ENCODE peak calls at places on chromosomes 7 and 10, in seven cellular contexts. One of them, this sample, is unnamed.
A peak's percentile ranks its signal among the peaks of the same experiment; 100 is the strongest.

GRCh38 chr10:36171546-36171945 is 529.5 kb upstream of the FZD8 start:
- DNase-seq in COR-L47: no peak
- DNase-seq in ovary: no peak
- DNase-seq in stimulated activated CD4-positive, alpha-beta T cell treated with anti-CD3 and anti-CD28 coated beads, Interleukin-4, amount 100 ng/mL, for 48 hours: no peak
- DNase-seq in NCI-H1092: no peak
- DNase-seq in CD8-positive, alpha-beta T cell: no peak
- DNase-seq in effector memory CD8-positive, alpha-beta T cell: no peak
- DNase-seq in this sample: no peak

GRCh38 chr7:112792431-112792830 is 2.2 kb upstream of the TMEM168 start:
- DNase-seq in COR-L47: no peak
- DNase-seq in CD8-positive, alpha-beta T cell: no peak
- DNase-seq in stimulated activated CD4-positive, alpha-beta T cell treated with anti-CD3 and anti-CD28 coated beads, Interleukin-4, amount 100 ng/mL, for 48 hours: no peak
- DNase-seq in NCI-H1092: no peak
- DNase-seq in ovary: no peak
- DNase-seq in effector memory CD8-positive, alpha-beta T cell: no peak
- DNase-seq in this sample: no peak

GRCh38 chr7:1897861-1898627 is 228.0 kb downstream of the ELFN1 start:
- DNase-seq in effector memory CD8-positive, alpha-beta T cell: no peak
- DNase-seq in NCI-H1092: no peak
- DNase-seq in ovary: no peak
- DNase-seq in CD8-positive, alpha-beta T cell: no peak
- DNase-seq in COR-L47: no peak
- DNase-seq in stimulated activated CD4-positive, alpha-beta T cell treated with anti-CD3 and anti-CD28 coated beads, Interleukin-4, amount 100 ng/mL, for 48 hours: no peak
- DNase-seq in this sample: no peak

GRCh38 chr10:1120761-1121160 is 64.6 kb downstream of the WDR37 start:
- DNase-seq in stimulated activated CD4-positive, alpha-beta T cell treated with anti-CD3 and anti-CD28 coated beads, Interleukin-4, amount 100 ng/mL, for 48 hours: no peak
- DNase-seq in ovary: no peak
- DNase-seq in COR-L47: no peak
- DNase-seq in NCI-H1092: no peak
- DNase-seq in CD8-positive, alpha-beta T cell: no peak
- DNase-seq in effector memory CD8-positive, alpha-beta T cell: no peak
- DNase-seq in this sample: no peak

GRCh38 chr7:142511801-142512200 is 237.5 kb upstream of the PRSS1 start:
- DNase-seq in NCI-H1092: no peak
- DNase-seq in CD8-positive, alpha-beta T cell: no peak
- DNase-seq in COR-L47: no peak
- DNase-seq in effector memory CD8-positive, alpha-beta T cell: no peak
- DNase-seq in stimulated activated CD4-positive, alpha-beta T cell treated with anti-CD3 and anti-CD28 coated beads, Interleukin-4, amount 100 ng/mL, for 48 hours: no peak
- DNase-seq in ovary: no peak
- DNase-seq in this sample: no peak

GRCh38 chr7:41190615-41191014 is 512.3 kb downstream of the INHBA start:
- DNase-seq in stimulated activated CD4-positive, alpha-beta T cell treated with anti-CD3 and anti-CD28 coated beads, Interleukin-4, amount 100 ng/mL, for 48 hours: no peak
- DNase-seq in ovary: no peak
- DNase-seq in CD8-positive, alpha-beta T cell: no peak
- DNase-seq in NCI-H1092: no peak
- DNase-seq in COR-L47: no peak
- DNase-seq in effector memory CD8-positive, alpha-beta T cell: no peak
- DNase-seq in this sample: no peak

GRCh38 chr10:78893217-78893616 is 175.5 kb upstream of the ZMIZ1 start:
- DNase-seq in ovary: no peak
- DNase-seq in stimulated activated CD4-positive, alpha-beta T cell treated with anti-CD3 and anti-CD28 coated beads, Interleukin-4, amount 100 ng/mL, for 48 hours: no peak
- DNase-seq in COR-L47: no peak
- DNase-seq in CD8-positive, alpha-beta T cell: no peak
- DNase-seq in effector memory CD8-positive, alpha-beta T cell: no peak
- DNase-seq in NCI-H1092: no peak
- DNase-seq in this sample: no peak

GRCh38 chr10:5776150-5776880 is 36.9 kb downstream of the GDI2 start:
- DNase-seq in COR-L47: no peak
- DNase-seq in NCI-H1092: no peak
- DNase-seq in CD8-positive, alpha-beta T cell: no peak
- DNase-seq in effector memory CD8-positive, alpha-beta T cell: no peak
- DNase-seq in stimulated activated CD4-positive, alpha-beta T cell treated with anti-CD3 and anti-CD28 coated beads, Interleukin-4, amount 100 ng/mL, for 48 hours: no peak
- DNase-seq in ovary: no peak
- DNase-seq in this sample: no peak

GRCh38 chr7:105940111-105940510 is 23.0 kb upstream of the CDHR3 start:
- DNase-seq in stimulated activated CD4-positive, alpha-beta T cell treated with anti-CD3 and anti-CD28 coated beads, Interleukin-4, amount 100 ng/mL, for 48 hours: no peak
- DNase-seq in NCI-H1092: peak; percentile 26
- DNase-seq in ovary: no peak
- DNase-seq in effector memory CD8-positive, alpha-beta T cell: no peak
- DNase-seq in COR-L47: peak; percentile 35
- DNase-seq in CD8-positive, alpha-beta T cell: no peak
- DNase-seq in this sample: no peak

GRCh38 chr10:70660722-70661121 is 11.6 kb upstream of the ADAMTS14 start:
- DNase-seq in COR-L47: no peak
- DNase-seq in effector memory CD8-positive, alpha-beta T cell: no peak
- DNase-seq in CD8-positive, alpha-beta T cell: no peak
- DNase-seq in ovary: no peak
- DNase-seq in stimulated activated CD4-positive, alpha-beta T cell treated with anti-CD3 and anti-CD28 coated beads, Interleukin-4, amount 100 ng/mL, for 48 hours: no peak
- DNase-seq in NCI-H1092: no peak
- DNase-seq in this sample: no peak

GRCh38 chr10:73967544-73967943 is 30.4 kb upstream of the VCL start:
- DNase-seq in CD8-positive, alpha-beta T cell: no peak
- DNase-seq in COR-L47: no peak
- DNase-seq in ovary: no peak
- DNase-seq in effector memory CD8-positive, alpha-beta T cell: no peak
- DNase-seq in stimulated activated CD4-positive, alpha-beta T cell treated with anti-CD3 and anti-CD28 coated beads, Interleukin-4, amount 100 ng/mL, for 48 hours: no peak
- DNase-seq in NCI-H1092: no peak
- DNase-seq in this sample: no peak

GRCh38 chr10:58511765-58512469 is 755 bp upstream of the BICC1 start:
- DNase-seq in NCI-H1092: no peak
- DNase-seq in ovary: peak; percentile 57
- DNase-seq in COR-L47: no peak
- DNase-seq in stimulated activated CD4-positive, alpha-beta T cell treated with anti-CD3 and anti-CD28 coated beads, Interleukin-4, amount 100 ng/mL, for 48 hours: no peak
- DNase-seq in CD8-positive, alpha-beta T cell: no peak
- DNase-seq in effector memory CD8-positive, alpha-beta T cell: no peak
- DNase-seq in this sample: no peak

GRCh38 chr10:62990126-62990525 is 143.0 kb upstream of the NRBF2 start:
- DNase-seq in ovary: no peak
- DNase-seq in CD8-positive, alpha-beta T cell: no peak
- DNase-seq in effector memory CD8-positive, alpha-beta T cell: no peak
- DNase-seq in NCI-H1092: no peak
- DNase-seq in stimulated activated CD4-positive, alpha-beta T cell treated with anti-CD3 and anti-CD28 coated beads, Interleukin-4, amount 100 ng/mL, for 48 hours: no peak
- DNase-seq in COR-L47: no peak
- DNase-seq in this sample: no peak

GRCh38 chr10:98055875-98056516 is 25.6 kb upstream of the CRTAC1 start:
- DNase-seq in CD8-positive, alpha-beta T cell: no peak
- DNase-seq in effector memory CD8-positive, alpha-beta T cell: no peak
- DNase-seq in ovary: no peak
- DNase-seq in COR-L47: no peak
- DNase-seq in stimulated activated CD4-positive, alpha-beta T cell treated with anti-CD3 and anti-CD28 coated beads, Interleukin-4, amount 100 ng/mL, for 48 hours: peak; percentile 4
- DNase-seq in NCI-H1092: no peak
- DNase-seq in this sample: no peak

GRCh38 chr10:23364378-23364777 is 19.8 kb upstream of the C10orf67 start:
- DNase-seq in effector memory CD8-positive, alpha-beta T cell: no peak
- DNase-seq in stimulated activated CD4-positive, alpha-beta T cell treated with anti-CD3 and anti-CD28 coated beads, Interleukin-4, amount 100 ng/mL, for 48 hours: no peak
- DNase-seq in COR-L47: no peak
- DNase-seq in CD8-positive, alpha-beta T cell: no peak
- DNase-seq in ovary: no peak
- DNase-seq in NCI-H1092: no peak
- DNase-seq in this sample: no peak

GRCh38 chr10:51699145-51699474 is 285 bp downstream of the CSTF2T start:
- DNase-seq in COR-L47: no peak
- DNase-seq in CD8-positive, alpha-beta T cell: no peak
- DNase-seq in stimulated activated CD4-positive, alpha-beta T cell treated with anti-CD3 and anti-CD28 coated beads, Interleukin-4, amount 100 ng/mL, for 48 hours: no peak
- DNase-seq in NCI-H1092: no peak
- DNase-seq in effector memory CD8-positive, alpha-beta T cell: no peak
- DNase-seq in ovary: no peak
- DNase-seq in this sample: peak; percentile 40

GRCh38 chr7:158025651-158026600 is 561.7 kb downstream of the PTPRN2 start:
- DNase-seq in ovary: no peak
- DNase-seq in COR-L47: no peak
- DNase-seq in NCI-H1092: no peak
- DNase-seq in effector memory CD8-positive, alpha-beta T cell: no peak
- DNase-seq in stimulated activated CD4-positive, alpha-beta T cell treated with anti-CD3 and anti-CD28 coated beads, Interleukin-4, amount 100 ng/mL, for 48 hours: no peak
- DNase-seq in CD8-positive, alpha-beta T cell: no peak
- DNase-seq in this sample: no peak

GRCh38 chr10:131886181-131886716 is 14.6 kb upstream of the PPP2R2D start:
- DNase-seq in effector memory CD8-positive, alpha-beta T cell: no peak
- DNase-seq in stimulated activated CD4-positive, alpha-beta T cell treated with anti-CD3 and anti-CD28 coated beads, Interleukin-4, amount 100 ng/mL, for 48 hours: no peak
- DNase-seq in COR-L47: no peak
- DNase-seq in NCI-H1092: no peak
- DNase-seq in CD8-positive, alpha-beta T cell: no peak
- DNase-seq in ovary: no peak
- DNase-seq in this sample: no peak

GRCh38 chr7:141043621-141044020 is 28.9 kb upstream of the MRPS33 start:
- DNase-seq in effector memory CD8-positive, alpha-beta T cell: no peak
- DNase-seq in NCI-H1092: no peak
- DNase-seq in stimulated activated CD4-positive, alpha-beta T cell treated with anti-CD3 and anti-CD28 coated beads, Interleukin-4, amount 100 ng/mL, for 48 hours: no peak
- DNase-seq in COR-L47: no peak
- DNase-seq in CD8-positive, alpha-beta T cell: no peak
- DNase-seq in ovary: no peak
- DNase-seq in this sample: no peak

GRCh38 chr7:134371536-134371935 is 54.8 kb upstream of the SLC35B4 start:
- DNase-seq in ovary: no peak
- DNase-seq in effector memory CD8-positive, alpha-beta T cell: no peak
- DNase-seq in stimulated activated CD4-positive, alpha-beta T cell treated with anti-CD3 and anti-CD28 coated beads, Interleukin-4, amount 100 ng/mL, for 48 hours: no peak
- DNase-seq in COR-L47: peak; percentile 44
- DNase-seq in NCI-H1092: no peak
- DNase-seq in CD8-positive, alpha-beta T cell: no peak
- DNase-seq in this sample: no peak

GRCh38 chr7:130741336-130741995 is 7.5 kb upstream of the KLF14 start:
- DNase-seq in ovary: no peak
- DNase-seq in CD8-positive, alpha-beta T cell: no peak
- DNase-seq in NCI-H1092: no peak
- DNase-seq in stimulated activated CD4-positive, alpha-beta T cell treated with anti-CD3 and anti-CD28 coated beads, Interleukin-4, amount 100 ng/mL, for 48 hours: no peak
- DNase-seq in COR-L47: no peak
- DNase-seq in effector memory CD8-positive, alpha-beta T cell: no peak
- DNase-seq in this sample: no peak

GRCh38 chr10:124077216-124077615 is 16.2 kb downstream of the CHST15 start:
- DNase-seq in effector memory CD8-positive, alpha-beta T cell: no peak
- DNase-seq in ovary: no peak
- DNase-seq in COR-L47: no peak
- DNase-seq in stimulated activated CD4-positive, alpha-beta T cell treated with anti-CD3 and anti-CD28 coated beads, Interleukin-4, amount 100 ng/mL, for 48 hours: no peak
- DNase-seq in NCI-H1092: no peak
- DNase-seq in CD8-positive, alpha-beta T cell: no peak
- DNase-seq in this sample: no peak

GRCh38 chr7:155653773-155654172 is 9.3 kb downstream of the RBM33 start:
- DNase-seq in stimulated activated CD4-positive, alpha-beta T cell treated with anti-CD3 and anti-CD28 coated beads, Interleukin-4, amount 100 ng/mL, for 48 hours: no peak
- DNase-seq in CD8-positive, alpha-beta T cell: no peak
- DNase-seq in COR-L47: no peak
- DNase-seq in NCI-H1092: no peak
- DNase-seq in effector memory CD8-positive, alpha-beta T cell: no peak
- DNase-seq in ovary: no peak
- DNase-seq in this sample: no peak

GRCh38 chr10:69505636-69506318 is 54.5 kb downstream of the TSPAN15 start:
- DNase-seq in effector memory CD8-positive, alpha-beta T cell: no peak
- DNase-seq in CD8-positive, alpha-beta T cell: no peak
- DNase-seq in stimulated activated CD4-positive, alpha-beta T cell treated with anti-CD3 and anti-CD28 coated beads, Interleukin-4, amount 100 ng/mL, for 48 hours: no peak
- DNase-seq in ovary: no peak
- DNase-seq in COR-L47: no peak
- DNase-seq in NCI-H1092: no peak
- DNase-seq in this sample: no peak

GRCh38 chr10:58158806-58159205 is 108.9 kb downstream of the IPMK start:
- DNase-seq in ovary: no peak
- DNase-seq in NCI-H1092: no peak
- DNase-seq in stimulated activated CD4-positive, alpha-beta T cell treated with anti-CD3 and anti-CD28 coated beads, Interleukin-4, amount 100 ng/mL, for 48 hours: no peak
- DNase-seq in effector memory CD8-positive, alpha-beta T cell: no peak
- DNase-seq in COR-L47: no peak
- DNase-seq in CD8-positive, alpha-beta T cell: no peak
- DNase-seq in this sample: no peak

GRCh38 chr7:18013936-18014335 is 13.7 kb downstream of the PRPS1L1 start:
- DNase-seq in ovary: no peak
- DNase-seq in NCI-H1092: no peak
- DNase-seq in COR-L47: no peak
- DNase-seq in CD8-positive, alpha-beta T cell: no peak
- DNase-seq in effector memory CD8-positive, alpha-beta T cell: no peak
- DNase-seq in stimulated activated CD4-positive, alpha-beta T cell treated with anti-CD3 and anti-CD28 coated beads, Interleukin-4, amount 100 ng/mL, for 48 hours: no peak
- DNase-seq in this sample: no peak

GRCh38 chr7:123975049-123975448 is 50.0 kb downstream of the SPAM1 start:
- DNase-seq in CD8-positive, alpha-beta T cell: no peak
- DNase-seq in effector memory CD8-positive, alpha-beta T cell: no peak
- DNase-seq in stimulated activated CD4-positive, alpha-beta T cell treated with anti-CD3 and anti-CD28 coated beads, Interleukin-4, amount 100 ng/mL, for 48 hours: no peak
- DNase-seq in NCI-H1092: no peak
- DNase-seq in COR-L47: no peak
- DNase-seq in ovary: no peak
- DNase-seq in this sample: no peak

GRCh38 chr7:123190109-123190831 is 9.5 kb downstream of the SLC13A1 start:
- DNase-seq in NCI-H1092: no peak
- DNase-seq in COR-L47: no peak
- DNase-seq in CD8-positive, alpha-beta T cell: no peak
- DNase-seq in stimulated activated CD4-positive, alpha-beta T cell treated with anti-CD3 and anti-CD28 coated beads, Interleukin-4, amount 100 ng/mL, for 48 hours: no peak
- DNase-seq in ovary: no peak
- DNase-seq in effector memory CD8-positive, alpha-beta T cell: no peak
- DNase-seq in this sample: no peak

GRCh38 chr10:18607503-18607902 is 43.9 kb downstream of the NSUN6 start:
- DNase-seq in effector memory CD8-positive, alpha-beta T cell: no peak
- DNase-seq in stimulated activated CD4-positive, alpha-beta T cell treated with anti-CD3 and anti-CD28 coated beads, Interleukin-4, amount 100 ng/mL, for 48 hours: no peak
- DNase-seq in NCI-H1092: no peak
- DNase-seq in CD8-positive, alpha-beta T cell: no peak
- DNase-seq in ovary: peak; percentile 37
- DNase-seq in COR-L47: no peak
- DNase-seq in this sample: no peak

GRCh38 chr10:11299125-11299524 is 281.5 kb downstream of the CELF2 start:
- DNase-seq in CD8-positive, alpha-beta T cell: no peak
- DNase-seq in COR-L47: no peak
- DNase-seq in stimulated activated CD4-positive, alpha-beta T cell treated with anti-CD3 and anti-CD28 coated beads, Interleukin-4, amount 100 ng/mL, for 48 hours: no peak
- DNase-seq in ovary: no peak
- DNase-seq in effector memory CD8-positive, alpha-beta T cell: no peak
- DNase-seq in NCI-H1092: no peak
- DNase-seq in this sample: no peak

GRCh38 chr10:26378763-26379361 is 59.3 kb upstream of the APBB1IP start:
- DNase-seq in effector memory CD8-positive, alpha-beta T cell: no peak
- DNase-seq in CD8-positive, alpha-beta T cell: no peak
- DNase-seq in ovary: no peak
- DNase-seq in stimulated activated CD4-positive, alpha-beta T cell treated with anti-CD3 and anti-CD28 coated beads, Interleukin-4, amount 100 ng/mL, for 48 hours: no peak
- DNase-seq in COR-L47: no peak
- DNase-seq in NCI-H1092: no peak
- DNase-seq in this sample: no peak

GRCh38 chr10:89138755-89139154 is 68.4 kb downstream of the CH25H start:
- DNase-seq in ovary: no peak
- DNase-seq in effector memory CD8-positive, alpha-beta T cell: no peak
- DNase-seq in CD8-positive, alpha-beta T cell: no peak
- DNase-seq in stimulated activated CD4-positive, alpha-beta T cell treated with anti-CD3 and anti-CD28 coated beads, Interleukin-4, amount 100 ng/mL, for 48 hours: no peak
- DNase-seq in COR-L47: no peak
- DNase-seq in NCI-H1092: no peak
- DNase-seq in this sample: no peak

GRCh38 chr10:110081914-110082313 is 74.1 kb downstream of the ADD3 start:
- DNase-seq in ovary: no peak
- DNase-seq in CD8-positive, alpha-beta T cell: no peak
- DNase-seq in NCI-H1092: no peak
- DNase-seq in stimulated activated CD4-positive, alpha-beta T cell treated with anti-CD3 and anti-CD28 coated beads, Interleukin-4, amount 100 ng/mL, for 48 hours: no peak
- DNase-seq in effector memory CD8-positive, alpha-beta T cell: no peak
- DNase-seq in COR-L47: peak; percentile 0
- DNase-seq in this sample: no peak

GRCh38 chr7:150479023-150479716 is 28.7 kb downstream of the GIMAP8 start:
- DNase-seq in stimulated activated CD4-positive, alpha-beta T cell treated with anti-CD3 and anti-CD28 coated beads, Interleukin-4, amount 100 ng/mL, for 48 hours: no peak
- DNase-seq in ovary: no peak
- DNase-seq in effector memory CD8-positive, alpha-beta T cell: no peak
- DNase-seq in COR-L47: no peak
- DNase-seq in NCI-H1092: no peak
- DNase-seq in CD8-positive, alpha-beta T cell: no peak
- DNase-seq in this sample: no peak

GRCh38 chr7:46486264-46487206 is 565.5 kb upstream of the IGFBP3 start:
- DNase-seq in stimulated activated CD4-positive, alpha-beta T cell treated with anti-CD3 and anti-CD28 coated beads, Interleukin-4, amount 100 ng/mL, for 48 hours: no peak
- DNase-seq in ovary: no peak
- DNase-seq in COR-L47: no peak
- DNase-seq in CD8-positive, alpha-beta T cell: no peak
- DNase-seq in effector memory CD8-positive, alpha-beta T cell: no peak
- DNase-seq in NCI-H1092: no peak
- DNase-seq in this sample: no peak

GRCh38 chr7:129103561-129104324 is 40.8 kb upstream of the TSPAN33 start:
- DNase-seq in ovary: no peak
- DNase-seq in CD8-positive, alpha-beta T cell: no peak
- DNase-seq in COR-L47: no peak
- DNase-seq in NCI-H1092: no peak
- DNase-seq in effector memory CD8-positive, alpha-beta T cell: no peak
- DNase-seq in stimulated activated CD4-positive, alpha-beta T cell treated with anti-CD3 and anti-CD28 coated beads, Interleukin-4, amount 100 ng/mL, for 48 hours: no peak
- DNase-seq in this sample: no peak

This sample was measured in B cell.